ENCODE peak calls at places on chromosomes 6 and 20, in seven cellular contexts. C is BE2C, S is OCI-LY7, V is PC-9, J is upper lobe of right lung, R is epithelial cell of esophagus, T is H7. X is an unnamed sample.

GRCh38 chr20:23152308-23152892 is 66.3 kb upstream of the CD93 start:
- DNase-seq in J (no peak), C (no peak), S (no peak), T (no peak), R (no peak), V (no peak), X (no peak)

GRCh38 chr20:48338717-48339116 is 489.1 kb downstream of the PREX1 start:
- DNase-seq in J (no peak), V (no peak), C (no peak), T (no peak), R (no peak), S (no peak), X (no peak)

GRCh38 chr6:56669585-56669984 is 26.9 kb upstream of the DST start:
- DNase-seq in R (no peak), S (no peak), J (no peak), T (no peak), V (no peak), C (no peak), X (no peak)

GRCh38 chr20:63896136-63896890 is 1.4 kb downstream of the DNAJC5 start:
- DNase-seq in T (peak), C (no peak), J (peak), S (peak), R (peak), V (no peak), X (no peak)

GRCh38 chr20:53752971-53753879 is 159.6 kb upstream of the ZNF217 start:
- DNase-seq in V (peak), S (peak), J (no peak), T (peak), C (no peak), R (peak), X (no peak)

GRCh38 chr20:25195014-25195961 is at the start of gene ENTPD6:
- DNase-seq in C (peak), J (peak), V (peak), R (peak), S (no peak), T (peak), X (peak)

GRCh38 chr20:33790571-33790970 is 20.6 kb upstream of the CHMP4B start:
- DNase-seq in R (no peak), C (no peak), T (no peak), J (peak), V (peak), S (no peak), X (no peak)

GRCh38 chr6:70166088-70166958 is 136.6 kb downstream of the COL9A1 start:
- DNase-seq in V (peak), R (peak), S (peak), J (peak), C (peak), T (peak), X (peak)

GRCh38 chr20:34553366-34553867 is 5.1 kb upstream of the MAP1LC3A start:
- DNase-seq in C (no peak), V (no peak), T (peak), S (no peak), J (no peak), R (no peak), X (no peak)

GRCh38 chr20:41249781-41250281 is 67.7 kb downstream of the ZHX3 start:
- DNase-seq in T (peak), C (peak), V (no peak), J (no peak), R (peak), S (peak), X (no peak)

GRCh38 chr6:162940426-162940825 is 212.7 kb downstream of the PACRG start:
- DNase-seq in S (no peak), J (no peak), R (no peak), C (no peak), V (no peak), T (no peak), X (no peak)

GRCh38 chr20:50475879-50476292 is 34.3 kb upstream of the PTPN1 start:
- DNase-seq in V (peak), T (no peak), J (no peak), C (no peak), S (no peak), R (peak), X (no peak)

GRCh38 chr6:14270142-14270893 is 152.7 kb downstream of the CD83 start:
- DNase-seq in R (no peak), J (no peak), C (no peak), T (no peak), S (no peak), V (no peak), X (no peak)

GRCh38 chr20:56676001-56676400 is 46.9 kb downstream of the TFAP2C start:
- DNase-seq in R (no peak), J (no peak), T (no peak), V (no peak), C (no peak), S (peak), X (no peak)

GRCh38 chr6:56019973-56020372 is 144.6 kb upstream of the BMP5 start:
- DNase-seq in R (no peak), C (no peak), V (no peak), J (no peak), S (no peak), T (no peak), X (no peak)

GRCh38 chr6:108736832-108737231 is 111.4 kb upstream of the ARMC2 start:
- DNase-seq in S (no peak), V (peak), T (peak), C (no peak), R (peak), J (no peak), X (no peak)

GRCh38 chr6:146339716-146340115 is 203.9 kb upstream of the RAB32 start:
- DNase-seq in J (no peak), C (no peak), S (no peak), T (no peak), V (peak), R (peak), X (no peak)

GRCh38 chr20:42204261-42204660 is 586.1 kb upstream of the CHD6 start:
- DNase-seq in R (no peak), V (no peak), C (no peak), S (no peak), T (peak), J (no peak), X (no peak)

GRCh38 chr20:54218470-54218869 is 10.6 kb downstream of the PFDN4 start:
- DNase-seq in S (no peak), V (no peak), J (no peak), C (no peak), R (no peak), T (no peak), X (no peak)

GRCh38 chr6:48917233-48917632 is 545.8 kb downstream of the MMUT start:
- DNase-seq in J (no peak), S (no peak), V (no peak), C (no peak), T (peak), R (no peak), X (no peak)

GRCh38 chr20:31705598-31706597 is 16.8 kb downstream of the BCL2L1 start:
- DNase-seq in C (no peak), T (no peak), R (peak), J (no peak), V (no peak), S (peak), X (no peak)
- H3K4me3 ChIP-seq in C (no peak), T (no peak), R (no peak), J (no peak), V (no peak), S (peak), X (no peak)

DNA sequence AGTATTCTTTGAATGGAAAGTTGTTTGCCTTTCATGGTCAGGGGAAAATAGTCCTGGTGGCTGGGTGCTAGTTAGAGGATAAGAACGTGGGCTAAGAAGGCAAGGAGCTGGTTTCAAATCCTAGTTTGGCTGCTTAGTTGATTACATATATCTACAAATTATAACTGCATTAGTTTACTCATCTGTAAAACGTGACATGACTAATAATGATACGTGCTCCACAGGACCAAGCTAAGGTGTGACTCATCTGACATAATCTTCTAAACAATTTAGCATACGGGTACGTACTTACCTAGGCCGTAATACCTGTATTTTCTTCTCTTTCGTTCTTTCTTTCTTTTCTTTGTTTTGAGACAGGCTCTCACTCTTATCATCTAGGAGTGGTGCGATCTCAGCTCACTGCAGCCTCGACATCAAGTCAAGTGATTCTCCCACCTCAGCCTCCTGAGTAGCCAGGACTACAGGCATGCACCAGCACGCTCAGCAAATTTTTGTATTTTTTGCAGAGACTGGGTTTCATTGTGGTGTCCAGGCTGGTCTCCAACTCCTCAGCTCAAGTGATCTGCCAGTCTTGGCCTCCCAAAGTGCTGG is 1274.2 kb upstream of the GJE1 start:
- DNase-seq in S (no peak), J (no peak), V (peak), R (peak), C (no peak), T (no peak), X (no peak)
- H3K4me3 ChIP-seq in S (no peak), J (no peak), V (no peak), R (peak), C (no peak), T (no peak), X (no peak)

GRCh38 chr6:81381382-81381916 is 371.0 kb downstream of the TENT5A start:
- DNase-seq in J (no peak), C (no peak), V (no peak), R (no peak), S (no peak), T (no peak), X (no peak)
- H3K4me3 ChIP-seq in J (no peak), C (no peak), V (no peak), R (no peak), S (no peak), T (no peak), X (no peak)

GRCh38 chr6:122996797-122997520 is 924 bp downstream of the CLVS2 start:
- DNase-seq in V (no peak), T (no peak), J (no peak), S (no peak), R (no peak), C (no peak), X (no peak)
- H3K4me3 ChIP-seq in V (no peak), T (peak), J (no peak), S (no peak), R (no peak), C (no peak), X (no peak)

GRCh38 chr6:139150915-139151314 is 16.0 kb downstream of the HECA start:
- DNase-seq in S (no peak), T (no peak), V (no peak), J (no peak), R (peak), C (no peak), X (no peak)
- H3K4me3 ChIP-seq in S (no peak), T (no peak), V (no peak), J (no peak), R (no peak), C (no peak), X (peak)

GRCh38 chr6:131636880-131637792 is at the start of gene ENPP3:
- DNase-seq in J (no peak), R (peak), S (peak), V (no peak), T (no peak), C (no peak), X (no peak)
- H3K4me3 ChIP-seq in J (no peak), R (no peak), S (peak), V (no peak), T (no peak), C (no peak), X (no peak)